ENCODE peak calls at places on chromosomes 7 and 10, in five cellular contexts. L, P, U, F and E are unnamed samples.

GRCh38 chr7:111758332-111758731 is 196.0 kb upstream of the IMMP2L start:
- DNase-seq in L (no peak), P (no peak), U (no peak), F (no peak), E (no peak)

GRCh38 chr10:24357344-24358021 is 148.5 kb downstream of the KIAA1217 start:
- DNase-seq in L (no peak), P (peak; percentile 28), U (no peak), F (no peak), E (no peak)

GRCh38 chr10:34916368-34916767 is 101.3 kb upstream of the PARD3 start:
- DNase-seq in L (peak; percentile 90), P (peak; percentile 85), U (no peak), F (peak; percentile 91), E (peak; percentile 87)

GRCh38 chr10:88309365-88309764 is 273.8 kb downstream of the RNLS start:
- DNase-seq in L (no peak), P (no peak), U (no peak), F (no peak), E (no peak)

GRCh38 chr7:32335107-32335506 is 155.1 kb downstream of the LSM5 start:
- DNase-seq in L (no peak), P (no peak), U (no peak), F (peak; percentile 79), E (peak; percentile 72)

GRCh38 chr7:30989824-30990140 is 26.0 kb downstream of the GHRHR start:
- DNase-seq in L (no peak), P (no peak), U (no peak), F (no peak), E (no peak)

GRCh38 chr7:27972272-27972671 is 208.3 kb downstream of the JAZF1 start:
- DNase-seq in L (no peak), P (no peak), U (no peak), F (no peak), E (no peak)

GRCh38 chr7:77439572-77439971 is 23.4 kb upstream of the GSAP start:
- DNase-seq in L (peak; percentile 25), P (no peak), U (peak; percentile 61), F (peak; percentile 56), E (peak; percentile 70)

GRCh38 chr7:44470080-44470479 is 20.4 kb downstream of the NUDCD3 start:
- DNase-seq in L (peak; percentile 86), P (peak; percentile 59), U (no peak), F (no peak), E (no peak)

GRCh38 chr7:71754828-71755227 is 622.9 kb downstream of the GALNT17 start:
- DNase-seq in L (no peak), P (no peak), U (no peak), F (no peak), E (no peak)

GRCh38 chr7:71753236-71753635 is 621.3 kb downstream of the GALNT17 start:
- DNase-seq in L (no peak), P (no peak), U (no peak), F (no peak), E (no peak)

GRCh38 chr7:71753959-71754652 is 622.2 kb downstream of the GALNT17 start:
- DNase-seq in L (no peak), P (no peak), U (no peak), F (no peak), E (no peak)

GRCh38 chr7:71750290-71750689 is 618.3 kb downstream of the GALNT17 start:
- DNase-seq in L (no peak), P (no peak), U (no peak), F (no peak), E (no peak)

GRCh38 chr7:71752171-71752935 is 620.4 kb downstream of the GALNT17 start:
- DNase-seq in L (peak; percentile 3), P (no peak), U (peak; percentile 36), F (no peak), E (peak; percentile 14)
- H3K4me3 ChIP-seq in L (no peak overlapping the region), P (no peak overlapping the region), U (no peak overlapping the region), F (no peak overlapping the region), E (no peak overlapping the region)

GRCh38 chr10:44400553-44400952 is 15.7 kb upstream of the CXCL12 start:
- DNase-seq in L (no peak), P (no peak), U (no peak), F (no peak), E (no peak)

GRCh38 chr10:44399478-44400451 is 14.9 kb upstream of the CXCL12 start:
- DNase-seq in L (no peak), P (no peak), U (no peak), F (no peak), E (no peak)

GRCh38 chr10:44402465-44403205 is 17.7 kb upstream of the CXCL12 start:
- DNase-seq in L (no peak), P (no peak), U (no peak), F (no peak), E (no peak)

GRCh38 chr10:44405038-44405437 is 20.1 kb upstream of the CXCL12 start:
- DNase-seq in L (no peak), P (no peak), U (no peak), F (no peak), E (no peak)
- TF ChIP-seq CTCF in L (no peak), P (no peak), U (no peak), F (no peak), E (no peak)

GRCh38 chr10:31926154-31926553 is 2.5 kb downstream of the ARHGAP12 start:
- DNase-seq in L (no peak), P (no peak), U (no peak), F (no peak), E (no peak)
- H3K4me3 ChIP-seq in L (no peak overlapping the region), P (no peak overlapping the region), U (no peak overlapping the region), F (no peak overlapping the region), E (no peak overlapping the region)

GRCh38 chr10:6400331-6400730 is 179.7 kb downstream of the PRKCQ start:
- DNase-seq in L (no peak), P (no peak), U (no peak), F (no peak), E (peak; percentile 47)
- TF ChIP-seq CTCF in L (no peak), P (no peak), U (no peak), F (no peak), E (no peak)

DNA sequence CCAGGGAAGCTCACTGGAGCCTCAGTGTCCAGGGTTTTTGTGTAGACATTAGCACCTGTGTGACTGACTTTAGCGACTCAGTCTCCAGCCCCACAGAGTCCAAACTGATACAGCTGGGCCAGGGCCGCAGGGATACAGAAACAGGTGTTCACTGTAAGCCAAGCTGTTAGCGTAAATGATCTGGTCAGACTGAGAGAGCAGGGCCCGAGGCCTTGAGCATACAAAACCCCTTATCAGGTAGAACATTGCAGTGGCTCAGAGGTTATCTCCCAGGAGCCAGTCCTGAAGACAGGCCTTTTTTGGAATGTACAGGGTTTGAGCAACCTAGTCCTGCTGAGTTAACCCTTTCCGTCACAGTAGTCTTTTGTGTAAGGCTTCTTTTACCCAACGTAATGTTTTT is 25.0 kb downstream of the LHPP start:
- DNase-seq in L (no peak), P (no peak), U (no peak), F (no peak), E (no peak)
- H3K4me3 ChIP-seq in L (no peak overlapping the region), P (no peak overlapping the region), U (no peak overlapping the region), F (no peak overlapping the region), E (no peak overlapping the region)

GRCh38 chr7:964401-965231 is 10.1 kb upstream of the ADAP1 start:
- DNase-seq in L (peak; percentile 75), P (peak; percentile 59), U (no peak), F (no peak), E (no peak)
- TF ChIP-seq CTCF in L (peak; percentile 18), P (peak; percentile 35), U (no peak), F (peak; percentile 12), E (peak; percentile 10)

DNA sequence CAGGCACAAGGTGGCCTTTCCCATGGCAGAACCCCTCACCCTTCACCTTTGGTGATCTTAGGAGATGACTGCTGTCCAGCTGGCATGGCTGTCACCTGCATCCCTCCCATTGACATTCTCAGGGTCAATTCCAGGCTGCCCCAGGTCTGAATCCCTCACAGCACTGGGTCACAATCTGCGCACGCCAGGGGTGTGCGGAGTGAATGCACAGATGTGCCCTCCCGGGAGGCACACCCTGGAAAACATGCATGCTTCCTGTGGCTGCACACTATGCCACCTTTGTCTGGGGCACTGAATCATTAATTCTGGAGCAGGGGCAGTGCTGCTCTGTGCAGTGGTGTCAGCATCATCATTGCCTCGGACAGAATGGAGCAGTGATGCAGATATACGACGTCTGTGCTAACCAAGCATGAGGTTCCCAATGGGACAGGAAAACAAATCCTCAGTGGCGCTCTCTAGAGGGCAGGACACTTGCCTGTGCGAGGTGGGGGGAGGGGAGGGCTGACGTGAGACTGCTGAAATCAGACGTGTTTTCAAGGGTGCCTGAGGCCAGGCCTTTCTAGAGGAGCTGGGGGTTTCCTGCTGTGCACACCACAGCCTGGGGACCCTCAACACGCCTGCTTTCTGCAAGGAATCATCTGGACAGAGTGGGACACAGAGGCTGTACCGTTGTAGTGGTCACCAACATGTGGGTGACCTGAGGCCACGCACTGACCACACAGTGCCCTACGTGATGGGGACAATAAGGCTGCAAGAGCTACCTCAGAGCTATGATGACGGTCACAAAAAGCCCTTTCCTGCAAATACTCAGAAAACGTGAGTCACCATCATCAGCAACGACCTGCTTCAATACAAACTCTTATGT is 77.9 kb downstream of the HIPK2 start:
- DNase-seq in L (no peak), P (no peak), U (no peak), F (no peak), E (no peak)
- H3K4me3 ChIP-seq in L (no peak overlapping the region), P (no peak overlapping the region), U (peak overlapping the region; percentile 5), F (no peak overlapping the region), E (no peak overlapping the region)